ENCODE peak calls at places on chromosomes 2 and 18, in seven cellular contexts. One of them, this sample, is unnamed.

GRCh38 chr18:12461326-12461725 is 53.6 kb downstream of the PRELID3A start:
- DNase-seq in A549: no peak
- DNase-seq in mammary epithelial cell: no peak
- DNase-seq in substantia nigra: no peak
- DNase-seq in AG04450: no peak
- DNase-seq in HCT116: no peak
- DNase-seq in A673: no peak
- DNase-seq in this sample: no peak

GRCh38 chr2:28399289-28399688 is 6.6 kb downstream of the FOSL2 start:
- DNase-seq in A549: no peak
- DNase-seq in mammary epithelial cell: no peak
- DNase-seq in substantia nigra: no peak
- DNase-seq in AG04450: no peak
- DNase-seq in HCT116: no peak
- DNase-seq in A673: no peak
- DNase-seq in this sample: no peak

GRCh38 chr2:175236930-175237329 is 55.4 kb upstream of the ATP5MC3 start:
- DNase-seq in A549: no peak
- DNase-seq in mammary epithelial cell: no peak
- DNase-seq in substantia nigra: no peak
- DNase-seq in AG04450: no peak
- DNase-seq in HCT116: no peak
- DNase-seq in A673: no peak
- DNase-seq in this sample: no peak

GRCh38 chr2:20451761-20452499 is 5.1 kb downstream of the RHOB start:
- DNase-seq in A549: no peak
- DNase-seq in mammary epithelial cell: no peak
- DNase-seq in substantia nigra: no peak
- DNase-seq in AG04450: no peak
- DNase-seq in HCT116: no peak
- DNase-seq in A673: no peak
- DNase-seq in this sample: no peak

GRCh38 chr2:85602476-85603234 is at the start of gene TMEM150A:
- DNase-seq in A549: peak; percentile 83
- DNase-seq in mammary epithelial cell: peak; percentile 90
- DNase-seq in substantia nigra: peak; percentile 97
- DNase-seq in AG04450: peak; percentile 44
- DNase-seq in HCT116: peak; percentile 68
- DNase-seq in A673: peak; percentile 95
- DNase-seq in this sample: peak; percentile 78

GRCh38 chr2:74585406-74586182 is 31.1 kb downstream of the DOK1 start:
- DNase-seq in A549: no peak
- DNase-seq in mammary epithelial cell: no peak
- DNase-seq in substantia nigra: peak; percentile 16
- DNase-seq in AG04450: no peak
- DNase-seq in HCT116: no peak
- DNase-seq in A673: peak; percentile 40
- DNase-seq in this sample: no peak

GRCh38 chr2:28406276-28407096 is 13.8 kb downstream of the FOSL2 start:
- DNase-seq in A549: no peak
- DNase-seq in mammary epithelial cell: peak; percentile 89
- DNase-seq in substantia nigra: no peak
- DNase-seq in AG04450: no peak
- DNase-seq in HCT116: no peak
- DNase-seq in A673: no peak
- DNase-seq in this sample: peak; percentile 54

GRCh38 chr2:85888020-85888744 is 608 bp downstream of the ST3GAL5 start:
- DNase-seq in A549: no peak
- DNase-seq in mammary epithelial cell: no peak
- DNase-seq in substantia nigra: peak; percentile 54
- DNase-seq in AG04450: no peak
- DNase-seq in HCT116: no peak
- DNase-seq in A673: peak; percentile 44
- DNase-seq in this sample: no peak

GRCh38 chr2:3665886-3666612 is 8.0 kb downstream of the ALLC start:
- DNase-seq in A549: no peak
- DNase-seq in mammary epithelial cell: no peak
- DNase-seq in substantia nigra: no peak
- DNase-seq in AG04450: no peak
- DNase-seq in HCT116: no peak
- DNase-seq in A673: no peak
- DNase-seq in this sample: no peak

GRCh38 chr2:74414913-74415761 is 6.3 kb downstream of the C2orf81 start:
- DNase-seq in A549: no peak
- DNase-seq in mammary epithelial cell: no peak
- DNase-seq in substantia nigra: peak; percentile 62
- DNase-seq in AG04450: no peak
- DNase-seq in HCT116: no peak
- DNase-seq in A673: no peak
- DNase-seq in this sample: no peak

GRCh38 chr2:191521608-191522208 is 156.2 kb upstream of the NABP1 start:
- DNase-seq in A549: peak; percentile 41
- DNase-seq in mammary epithelial cell: peak; percentile 18
- DNase-seq in substantia nigra: no peak
- DNase-seq in AG04450: no peak
- DNase-seq in HCT116: peak; percentile 26
- DNase-seq in A673: peak; percentile 45
- DNase-seq in this sample: no peak

GRCh38 chr2:145245268-145245667 is 725.3 kb upstream of the ZEB2 start:
- DNase-seq in A549: no peak
- DNase-seq in mammary epithelial cell: no peak
- DNase-seq in substantia nigra: no peak
- DNase-seq in AG04450: no peak
- DNase-seq in HCT116: no peak
- DNase-seq in A673: no peak
- DNase-seq in this sample: no peak

GRCh38 chr2:128988974-128989373 is 670.3 kb upstream of the HS6ST1 start:
- DNase-seq in A549: no peak
- DNase-seq in mammary epithelial cell: no peak
- DNase-seq in substantia nigra: no peak
- DNase-seq in AG04450: no peak
- DNase-seq in HCT116: no peak
- DNase-seq in A673: no peak
- DNase-seq in this sample: no peak

GRCh38 chr18:67243799-67244587 is 272.5 kb downstream of the DSEL start:
- DNase-seq in A549: no peak
- DNase-seq in mammary epithelial cell: peak; percentile 20
- DNase-seq in substantia nigra: no peak
- DNase-seq in AG04450: no peak
- DNase-seq in HCT116: no peak
- DNase-seq in A673: peak; percentile 28
- DNase-seq in this sample: peak; percentile 1

GRCh38 chr2:149098722-149099121 is 60.2 kb downstream of the LYPD6B start:
- DNase-seq in A549: no peak
- DNase-seq in mammary epithelial cell: no peak
- DNase-seq in substantia nigra: no peak
- DNase-seq in AG04450: no peak
- DNase-seq in HCT116: no peak
- DNase-seq in A673: peak; percentile 41
- DNase-seq in this sample: no peak

GRCh38 chr2:3672861-3673670 is 15.1 kb downstream of the ALLC start:
- DNase-seq in A549: no peak
- DNase-seq in mammary epithelial cell: no peak
- DNase-seq in substantia nigra: no peak
- DNase-seq in AG04450: no peak
- DNase-seq in HCT116: no peak
- DNase-seq in A673: no peak
- DNase-seq in this sample: no peak

GRCh38 chr2:14516844-14517243 is 115.7 kb upstream of the LRATD1 start:
- DNase-seq in A549: no peak
- DNase-seq in mammary epithelial cell: peak; percentile 89
- DNase-seq in substantia nigra: no peak
- DNase-seq in AG04450: peak; percentile 92
- DNase-seq in HCT116: no peak
- DNase-seq in A673: no peak
- DNase-seq in this sample: peak; percentile 27

GRCh38 chr2:3873899-3874298 is 170.5 kb downstream of the DCDC2C start:
- DNase-seq in A549: no peak
- DNase-seq in mammary epithelial cell: no peak
- DNase-seq in substantia nigra: no peak
- DNase-seq in AG04450: no peak
- DNase-seq in HCT116: no peak
- DNase-seq in A673: no peak
- DNase-seq in this sample: no peak

GRCh38 chr2:147538088-147538487 is 306.7 kb upstream of the ACVR2A start:
- DNase-seq in A549: no peak
- DNase-seq in mammary epithelial cell: no peak
- DNase-seq in substantia nigra: no peak
- DNase-seq in AG04450: no peak
- DNase-seq in HCT116: no peak
- DNase-seq in A673: no peak
- DNase-seq in this sample: no peak

GRCh38 chr2:54371461-54372065 is 84.6 kb upstream of the SPTBN1 start:
- DNase-seq in A549: no peak
- DNase-seq in mammary epithelial cell: no peak
- DNase-seq in substantia nigra: no peak
- DNase-seq in AG04450: no peak
- DNase-seq in HCT116: no peak
- DNase-seq in A673: no peak
- DNase-seq in this sample: no peak

GRCh38 chr2:205665791-205666190 is 16.5 kb upstream of the NRP2 start:
- DNase-seq in A549: no peak
- DNase-seq in mammary epithelial cell: no peak
- DNase-seq in substantia nigra: no peak
- DNase-seq in AG04450: no peak
- DNase-seq in HCT116: no peak
- DNase-seq in A673: no peak
- DNase-seq in this sample: no peak
- H3K27ac ChIP-seq in A549: no peak overlapping the region
- H3K27ac ChIP-seq in mammary epithelial cell: no peak overlapping the region
- H3K27ac ChIP-seq in substantia nigra: no peak overlapping the region
- H3K27ac ChIP-seq in AG04450: no peak overlapping the region
- H3K27ac ChIP-seq in HCT116: no peak overlapping the region
- H3K27ac ChIP-seq in A673: no peak overlapping the region
- H3K27ac ChIP-seq in this sample: no peak overlapping the region

DNA sequence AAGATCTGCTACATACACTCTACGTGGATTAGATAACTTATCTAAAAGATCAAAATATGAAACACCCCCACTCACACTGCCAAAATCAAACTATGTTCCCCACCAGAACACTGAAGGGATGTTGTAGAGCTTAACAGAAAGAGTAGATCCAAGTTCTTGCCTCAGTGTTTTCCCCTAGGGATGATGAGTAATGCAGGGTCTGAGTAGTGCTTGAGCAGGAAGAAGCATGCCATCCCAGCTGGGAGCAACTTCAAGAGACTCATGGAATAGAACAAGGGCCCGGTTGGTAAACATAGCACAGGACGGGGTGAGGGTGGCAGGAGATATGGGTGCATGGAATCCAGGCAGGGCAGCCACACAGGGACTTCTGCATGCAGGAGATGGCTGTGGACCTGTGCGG is 74.3 kb downstream of the SNTG2 start:
- DNase-seq in A549: no peak
- DNase-seq in mammary epithelial cell: peak; percentile 7
- DNase-seq in substantia nigra: no peak
- DNase-seq in AG04450: no peak
- DNase-seq in HCT116: no peak
- DNase-seq in A673: peak; percentile 36
- DNase-seq in this sample: peak; percentile 72
- H3K27ac ChIP-seq in A549: no peak overlapping the region
- H3K27ac ChIP-seq in mammary epithelial cell: no peak overlapping the region
- H3K27ac ChIP-seq in substantia nigra: no peak overlapping the region
- H3K27ac ChIP-seq in AG04450: no peak overlapping the region
- H3K27ac ChIP-seq in HCT116: no peak overlapping the region
- H3K27ac ChIP-seq in A673: no peak overlapping the region
- H3K27ac ChIP-seq in this sample: no peak overlapping the region

GRCh38 chr2:5368263-5368662 is 323.9 kb upstream of the SOX11 start:
- DNase-seq in A549: no peak
- DNase-seq in mammary epithelial cell: no peak
- DNase-seq in substantia nigra: no peak
- DNase-seq in AG04450: no peak
- DNase-seq in HCT116: no peak
- DNase-seq in A673: no peak
- DNase-seq in this sample: no peak

GRCh38 chr2:5374736-5375135 is 317.4 kb upstream of the SOX11 start:
- DNase-seq in A549: no peak
- DNase-seq in mammary epithelial cell: no peak
- DNase-seq in substantia nigra: no peak
- DNase-seq in AG04450: no peak
- DNase-seq in HCT116: no peak
- DNase-seq in A673: no peak
- DNase-seq in this sample: no peak

GRCh38 chr2:5367321-5367720 is 324.9 kb upstream of the SOX11 start:
- DNase-seq in A549: no peak
- DNase-seq in mammary epithelial cell: no peak
- DNase-seq in substantia nigra: no peak
- DNase-seq in AG04450: no peak
- DNase-seq in HCT116: no peak
- DNase-seq in A673: no peak
- DNase-seq in this sample: no peak

DNA sequence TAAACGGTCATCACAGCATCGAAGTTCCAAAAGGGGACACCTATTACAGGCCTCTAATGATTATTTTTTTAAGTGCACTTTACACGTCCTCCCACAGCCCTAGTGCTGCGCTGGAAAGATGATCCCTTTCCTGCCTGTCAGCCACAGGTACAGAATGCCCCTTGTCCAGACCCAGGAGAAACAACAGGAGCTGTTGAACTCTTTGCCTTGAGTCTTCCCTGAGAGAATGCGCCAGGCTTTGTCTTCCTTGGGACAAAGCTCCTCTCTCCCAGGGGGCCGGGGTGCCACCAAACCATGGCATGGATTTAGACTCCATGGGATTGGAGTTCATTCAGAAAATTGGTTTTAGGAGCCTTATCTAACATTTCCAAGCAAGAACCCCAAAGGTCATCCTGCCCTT is 319.0 kb upstream of the SOX11 start:
- DNase-seq in A549: no peak
- DNase-seq in mammary epithelial cell: no peak
- DNase-seq in substantia nigra: no peak
- DNase-seq in AG04450: no peak
- DNase-seq in HCT116: no peak
- DNase-seq in A673: peak; percentile 80
- DNase-seq in this sample: peak; percentile 16
- H3K27ac ChIP-seq in A549: no peak overlapping the region
- H3K27ac ChIP-seq in mammary epithelial cell: no peak overlapping the region
- H3K27ac ChIP-seq in substantia nigra: no peak overlapping the region
- H3K27ac ChIP-seq in AG04450: no peak overlapping the region
- H3K27ac ChIP-seq in HCT116: no peak overlapping the region
- H3K27ac ChIP-seq in A673: peak overlapping the region; percentile 70
- H3K27ac ChIP-seq in this sample: no peak overlapping the region

GRCh38 chr2:168233166-168233565 is 14.2 kb downstream of the STK39 start:
- DNase-seq in A549: no peak
- DNase-seq in mammary epithelial cell: no peak
- DNase-seq in substantia nigra: no peak
- DNase-seq in AG04450: no peak
- DNase-seq in HCT116: no peak
- DNase-seq in A673: no peak
- DNase-seq in this sample: no peak

GRCh38 chr2:168231609-168232241 is 15.7 kb downstream of the STK39 start:
- DNase-seq in A549: no peak
- DNase-seq in mammary epithelial cell: no peak
- DNase-seq in substantia nigra: peak; percentile 30
- DNase-seq in AG04450: no peak
- DNase-seq in HCT116: no peak
- DNase-seq in A673: no peak
- DNase-seq in this sample: no peak

GRCh38 chr2:168237741-168238140 is 9.7 kb downstream of the STK39 start:
- DNase-seq in A549: no peak
- DNase-seq in mammary epithelial cell: peak; percentile 28
- DNase-seq in substantia nigra: no peak
- DNase-seq in AG04450: no peak
- DNase-seq in HCT116: no peak
- DNase-seq in A673: no peak
- DNase-seq in this sample: no peak

GRCh38 chr2:168233726-168234406 is 13.5 kb downstream of the STK39 start:
- DNase-seq in A549: no peak
- DNase-seq in mammary epithelial cell: no peak
- DNase-seq in substantia nigra: no peak
- DNase-seq in AG04450: no peak
- DNase-seq in HCT116: no peak
- DNase-seq in A673: no peak
- DNase-seq in this sample: no peak

GRCh38 chr2:168234407-168235085 is 12.8 kb downstream of the STK39 start:
- DNase-seq in A549: no peak
- DNase-seq in mammary epithelial cell: no peak
- DNase-seq in substantia nigra: no peak
- DNase-seq in AG04450: no peak
- DNase-seq in HCT116: no peak
- DNase-seq in A673: no peak
- DNase-seq in this sample: no peak
- H3K27ac ChIP-seq in A549: no peak overlapping the region
- H3K27ac ChIP-seq in mammary epithelial cell: no peak overlapping the region
- H3K27ac ChIP-seq in substantia nigra: no peak overlapping the region
- H3K27ac ChIP-seq in AG04450: no peak overlapping the region
- H3K27ac ChIP-seq in HCT116: no peak overlapping the region
- H3K27ac ChIP-seq in A673: no peak overlapping the region
- H3K27ac ChIP-seq in this sample: peak overlapping the region; percentile 2

This sample was measured in brain microvascular endothelial cell.